ENCODE peak calls at places on chromosomes 7 and 10, in seven cellular contexts. K is fibroblast of gingiva, M is hypothalamus, Y is NCI-H1105, O is H9, R is kidney tubule cell, X is midbrain. U is an unnamed sample.

GRCh38 chr7:101882595-101883564 is 65.5 kb downstream of the CUX1 start:
- DNase-seq in K (peak; percentile 100), M (no peak), Y (no peak), O (no peak), R (peak; percentile 99), X (no peak), U (peak; percentile 99)

GRCh38 chr7:5177060-5177459 is 13.0 kb upstream of the WIPI2 start:
- DNase-seq in K (peak; percentile 70), M (no peak), Y (no peak), O (no peak), R (peak; percentile 65), X (peak; percentile 22), U (peak; percentile 45)

GRCh38 chr10:24929056-24929544 is 23.3 kb downstream of the PRTFDC1 start:
- DNase-seq in K (peak; percentile 89), M (no peak), Y (no peak), O (no peak), R (no peak), X (peak; percentile 29), U (no peak)

GRCh38 chr7:77866791-77867190 is 68.2 kb downstream of the PHTF2 start:
- DNase-seq in K (peak; percentile 18), M (no peak), Y (no peak), O (no peak), R (peak; percentile 62), X (no peak), U (peak; percentile 74)

GRCh38 chr7:150949971-150950491 is 28.1 kb downstream of the KCNH2 start:
- DNase-seq in K (no peak), M (no peak), Y (no peak), O (peak; percentile 31), R (no peak), X (no peak), U (no peak)

GRCh38 chr7:83956104-83956503 is 238.5 kb downstream of the SEMA3A start:
- DNase-seq in K (no peak), M (no peak), Y (no peak), O (no peak), R (no peak), X (no peak), U (no peak)

GRCh38 chr10:121692626-121693025 is 94.4 kb upstream of the FGFR2 start:
- DNase-seq in K (no peak), M (no peak), Y (no peak), O (no peak), R (no peak), X (no peak), U (no peak)

GRCh38 chr10:33129181-33129928 is 171.3 kb upstream of the ITGB1 start:
- DNase-seq in K (peak; percentile 98), M (no peak), Y (no peak), O (no peak), R (peak; percentile 84), X (no peak), U (peak; percentile 96)

GRCh38 chr7:115561341-115562110 is 469.0 kb downstream of the TFEC start:
- DNase-seq in K (no peak), M (no peak), Y (no peak), O (no peak), R (no peak), X (no peak), U (no peak)

GRCh38 chr7:48028937-48029336 is at the start of gene SUN3:
- DNase-seq in K (no peak), M (no peak), Y (no peak), O (no peak), R (no peak), X (no peak), U (no peak)

GRCh38 chr10:86954681-86955500 is 2.5 kb downstream of the MMRN2 start:
- DNase-seq in K (no peak), M (no peak), Y (no peak), O (peak; percentile 33), R (no peak), X (no peak), U (no peak)

GRCh38 chr7:138979988-138980574 is 1.1 kb downstream of the KIAA1549 start:
- DNase-seq in K (no peak), M (no peak), Y (peak; percentile 5), O (no peak), R (no peak), X (peak; percentile 11), U (no peak)

GRCh38 chr7:156932006-156932405 is 17.5 kb upstream of the NOM1 start:
- DNase-seq in K (peak; percentile 24), M (no peak), Y (no peak), O (no peak), R (peak; percentile 44), X (no peak), U (no peak)

GRCh38 chr7:105644937-105645336 is 63.6 kb upstream of the EFCAB10 start:
- DNase-seq in K (peak; percentile 10), M (no peak), Y (no peak), O (no peak), R (no peak), X (no peak), U (no peak)

GRCh38 chr10:22824520-22824919 is 103.3 kb upstream of the ARMC3 start:
- DNase-seq in K (no peak), M (no peak), Y (no peak), O (no peak), R (no peak), X (no peak), U (no peak)

GRCh38 chr10:78557433-78557925 is 511.3 kb upstream of the ZMIZ1 start:
- DNase-seq in K (no peak), M (no peak), Y (no peak), O (no peak), R (no peak), X (no peak), U (no peak)

GRCh38 chr10:71302874-71303568 is 16.0 kb upstream of the SLC29A3 start:
- DNase-seq in K (peak; percentile 47), M (no peak), Y (peak; percentile 22), O (no peak), R (peak; percentile 60), X (peak; percentile 16), U (peak; percentile 29)

GRCh38 chr7:43291789-43292188 is 179.3 kb downstream of the HECW1 start:
- DNase-seq in K (no peak), M (no peak), Y (no peak), O (no peak), R (no peak), X (no peak), U (no peak)

GRCh38 chr7:151080091-151080521 is 503 bp downstream of the FASTK start:
- DNase-seq in K (no peak), M (no peak), Y (no peak), O (no peak), R (peak; percentile 55), X (no peak), U (peak; percentile 20)

GRCh38 chr10:102770108-102770482 is 26.3 kb downstream of the WBP1L start:
- DNase-seq in K (no peak), M (no peak), Y (no peak), O (no peak), R (no peak), X (no peak), U (no peak)

GRCh38 chr10:14665304-14665703 is 109.4 kb downstream of the FAM107B start:
- DNase-seq in K (no peak), M (no peak), Y (peak; percentile 61), O (no peak), R (peak; percentile 55), X (no peak), U (no peak)

GRCh38 chr7:5231811-5232484 is 41.9 kb downstream of the WIPI2 start:
- DNase-seq in K (no peak), M (no peak), Y (no peak), O (no peak), R (no peak), X (no peak), U (no peak)

GRCh38 chr7:151075662-151075971 is 5.0 kb downstream of the FASTK start:
- DNase-seq in K (no peak), M (no peak), Y (no peak), O (no peak), R (no peak), X (no peak), U (no peak)

U was measured in RCC 7860.